ENCODE peak calls at places on chromosomes 3 and 15, in five cellular contexts. L is HepG2, B is GM12878, N is H1, V is SK-N-SH. X is an unnamed sample.

GRCh38 chr15:57375827-57376694 is at the start of gene CGNL1:
- DNase-seq in L (peak; percentile 14), B (no peak), N (no peak), V (peak; percentile 91), X (peak; percentile 40)

GRCh38 chr3:108835101-108835500 is 12.5 kb downstream of the TRAT1 start:
- DNase-seq in L (no peak), B (no peak), N (no peak), V (no peak), X (no peak)

GRCh38 chr3:139654637-139655365 is 23.0 kb downstream of the NMNAT3 start:
- DNase-seq in L (peak; percentile 98), B (no peak), N (no peak), V (no peak), X (no peak)

GRCh38 chr3:78802588-78802930 is 965.2 kb downstream of the ROBO1 start:
- DNase-seq in L (no peak), B (no peak), N (no peak), V (no peak), X (no peak)

GRCh38 chr15:59812889-59813288 is 123.8 kb upstream of the BNIP2 start:
- DNase-seq in L (no peak), B (no peak), N (no peak), V (no peak), X (no peak)

GRCh38 chr15:57445872-57446271 is 69.6 kb downstream of the CGNL1 start:
- DNase-seq in L (no peak), B (no peak), N (no peak), V (no peak), X (peak; percentile 7)

GRCh38 chr15:33148129-33148850 is 46.2 kb downstream of the FMN1 start:
- DNase-seq in L (no peak), B (no peak), N (no peak), V (no peak), X (no peak)

GRCh38 chr3:133209871-133210550 is 171.8 kb downstream of the TMEM108 start:
- DNase-seq in L (no peak), B (peak; percentile 13), N (no peak), V (no peak), X (no peak)

GRCh38 chr15:83322061-83322460 is 37.6 kb upstream of the BNC1 start:
- DNase-seq in L (no peak), B (no peak), N (no peak), V (no peak), X (no peak)

GRCh38 chr3:191915717-191916116 is 454.8 kb downstream of the PYDC2 start:
- DNase-seq in L (no peak), B (no peak), N (no peak), V (no peak), X (no peak)

GRCh38 chr15:85150130-85150480 is 168.4 kb downstream of the PDE8A start:
- DNase-seq in L (no peak), B (no peak), N (no peak), V (no peak), X (no peak)

GRCh38 chr15:52783191-52783829 is 6.8 kb downstream of the ONECUT1 start:
- DNase-seq in L (no peak), B (no peak), N (peak; percentile 69), V (no peak), X (no peak)

GRCh38 chr3:194632211-194632982 is 822 bp downstream of the TMEM44 start:
- DNase-seq in L (no peak), B (no peak), N (no peak), V (no peak), X (peak; percentile 61)

GRCh38 chr15:39304201-39304841 is 276.6 kb upstream of the THBS1 start:
- DNase-seq in L (no peak), B (no peak), N (no peak), V (no peak), X (no peak)

GRCh38 chr15:70257573-70258220 is 160.0 kb upstream of the TLE3 start:
- DNase-seq in L (no peak), B (no peak), N (no peak), V (no peak), X (no peak)

GRCh38 chr15:63512148-63512547 is 7.8 kb downstream of the USP3 start:
- DNase-seq in L (no peak), B (no peak), N (no peak), V (no peak), X (no peak)

GRCh38 chr15:49521802-49522201 is 98.8 kb downstream of the FGF7 start:
- DNase-seq in L (peak; percentile 2), B (no peak), N (no peak), V (no peak), X (peak; percentile 13)

GRCh38 chr3:54931182-54931581 is 3.3 kb upstream of the LRTM1 start:
- DNase-seq in L (no peak), B (no peak), N (no peak), V (peak; percentile 66), X (no peak)

GRCh38 chr3:72259755-72260589 is 475.0 kb upstream of the PROK2 start:
- DNase-seq in L (no peak), B (no peak), N (no peak), V (no peak), X (no peak)

GRCh38 chr3:141797167-141797773 is 34.1 kb downstream of the GRK7 start:
- DNase-seq in L (no peak), B (no peak), N (peak; percentile 63), V (no peak), X (no peak)

GRCh38 chr3:56122911-56123310 is 345.4 kb downstream of the ERC2 start:
- DNase-seq in L (no peak), B (no peak), N (no peak), V (no peak), X (no peak)

GRCh38 chr15:68994149-68994548 is 20.3 kb upstream of the NOX5 start:
- DNase-seq in L (no peak), B (no peak), N (no peak), V (no peak), X (no peak)

GRCh38 chr3:99747915-99748314 is 69.7 kb upstream of the CMSS1 start:
- DNase-seq in L (no peak), B (no peak), N (no peak), V (no peak), X (no peak)

GRCh38 chr3:48372862-48373435 is 930 bp downstream of the FBXW12 start:
- DNase-seq in L (peak; percentile 12), B (no peak), N (no peak), V (peak; percentile 30), X (no peak)

GRCh38 chr3:25725810-25726209 is 57.4 kb downstream of the NGLY1 start:
- DNase-seq in L (no peak), B (no peak), N (no peak), V (no peak), X (no peak)

GRCh38 chr15:72813345-72814004 is 29.9 kb upstream of the ADPGK start:
- DNase-seq in L (no peak), B (no peak), N (no peak), V (no peak), X (no peak)

GRCh38 chr15:25170113-25170731 is 215.4 kb downstream of the SNRPN start:
- DNase-seq in L (no peak), B (no peak), N (no peak), V (no peak), X (no peak)

GRCh38 chr3:28348637-28349396 is at the start of the genes AZI2 and ZCWPW2:
- DNase-seq in L (peak; percentile 89), B (peak; percentile 74), N (peak; percentile 80), V (peak; percentile 91), X (peak; percentile 99)
- TF ChIP-seq EP300 in L (no peak), B (peak; percentile 53), N (no peak), V (no peak), X (peak; percentile 25)

GRCh38 chr15:37095197-37095992 is 5.0 kb downstream of the MEIS2 start:
- DNase-seq in L (no peak), B (no peak), N (no peak), V (peak; percentile 41), X (no peak)

GRCh38 chr15:37094542-37095196 is 5.7 kb downstream of the MEIS2 start:
- DNase-seq in L (no peak), B (no peak), N (no peak), V (no peak), X (no peak)

GRCh38 chr15:37090543-37091175 is 9.7 kb downstream of the MEIS2 start:
- DNase-seq in L (no peak), B (no peak), N (no peak), V (no peak), X (no peak)

GRCh38 chr15:37095993-37096877 is 4.1 kb downstream of the MEIS2 start:
- DNase-seq in L (no peak), B (no peak), N (no peak), V (peak; percentile 51), X (no peak)

DNA sequence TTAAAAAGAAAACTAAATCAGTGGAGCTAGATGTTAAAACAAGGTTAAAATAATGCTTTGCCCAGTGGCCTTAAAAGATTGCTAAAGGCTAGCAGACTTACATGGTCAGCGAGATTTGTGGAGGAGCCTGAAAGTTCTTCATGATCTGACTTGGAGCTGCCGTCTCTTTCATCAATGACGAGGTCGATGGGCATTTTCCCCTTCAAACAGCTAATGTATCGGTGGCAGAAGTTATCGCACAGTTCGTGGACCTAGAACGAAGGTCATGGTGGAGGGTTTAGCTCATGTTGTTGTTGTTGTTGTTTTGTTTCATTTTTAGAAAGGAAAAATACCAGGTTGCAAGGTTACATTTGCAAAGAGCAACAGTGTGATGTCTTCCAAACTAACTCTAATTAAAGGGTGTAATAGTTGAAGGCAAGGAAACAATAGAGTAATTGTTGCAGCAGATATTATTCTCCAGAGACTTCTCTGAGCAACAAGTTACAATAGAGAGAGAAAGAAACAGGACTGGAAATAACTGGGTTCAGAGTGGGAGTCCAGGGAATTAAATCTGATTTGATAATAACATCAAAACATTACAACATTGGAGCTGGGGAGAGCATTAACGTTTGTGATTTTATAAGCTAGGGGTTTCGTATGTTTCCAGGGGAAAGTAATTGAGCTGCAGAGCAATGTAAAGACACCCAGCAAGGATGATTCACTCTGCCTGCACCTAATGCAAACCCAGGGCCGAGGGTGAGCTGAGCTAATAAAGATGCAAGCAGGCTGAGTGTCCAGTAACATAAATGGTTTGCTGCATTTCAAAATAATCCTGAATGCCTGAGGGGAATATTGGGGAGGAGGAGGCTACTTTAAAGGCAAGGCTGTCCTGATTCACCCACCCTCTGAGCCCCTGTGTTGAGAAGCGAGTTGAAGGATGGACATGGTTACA is 6.6 kb downstream of the MEIS2 start:
- DNase-seq in L (no peak), B (no peak), N (no peak), V (no peak), X (no peak)
- TF ChIP-seq POLR2AphosphoS5 in L (no peak), B (no peak), N (no peak), V (peak; percentile 24), X (no peak)

DNA sequence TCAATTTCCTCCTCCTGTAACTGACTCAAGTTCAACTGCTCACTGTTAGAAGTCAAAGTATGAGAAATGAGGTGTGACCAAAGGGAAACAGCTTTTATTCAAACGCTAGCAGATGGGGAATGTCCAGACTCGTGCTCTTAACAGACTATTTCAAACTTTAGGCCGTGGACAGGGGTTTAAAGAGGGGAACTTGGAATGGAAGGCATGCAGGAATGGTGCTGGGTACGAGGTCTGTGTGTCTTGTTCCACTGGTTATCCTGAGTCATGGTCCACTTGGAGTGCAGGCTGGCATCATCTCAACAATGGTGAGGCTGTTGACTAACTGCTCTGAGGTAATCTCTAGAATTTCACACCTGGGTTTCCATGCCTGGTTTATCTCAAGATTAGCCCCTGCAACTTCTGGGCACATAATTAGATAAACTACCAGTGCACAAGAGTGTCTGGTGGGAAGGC is 22.9 kb upstream of the DNAAF4 start:
- DNase-seq in L (peak; percentile 4), B (no peak), N (no peak), V (no peak), X (no peak)
- TF ChIP-seq JUND in L (no peak), B (no peak), N (no peak), V (no peak), X (no peak)

DNA sequence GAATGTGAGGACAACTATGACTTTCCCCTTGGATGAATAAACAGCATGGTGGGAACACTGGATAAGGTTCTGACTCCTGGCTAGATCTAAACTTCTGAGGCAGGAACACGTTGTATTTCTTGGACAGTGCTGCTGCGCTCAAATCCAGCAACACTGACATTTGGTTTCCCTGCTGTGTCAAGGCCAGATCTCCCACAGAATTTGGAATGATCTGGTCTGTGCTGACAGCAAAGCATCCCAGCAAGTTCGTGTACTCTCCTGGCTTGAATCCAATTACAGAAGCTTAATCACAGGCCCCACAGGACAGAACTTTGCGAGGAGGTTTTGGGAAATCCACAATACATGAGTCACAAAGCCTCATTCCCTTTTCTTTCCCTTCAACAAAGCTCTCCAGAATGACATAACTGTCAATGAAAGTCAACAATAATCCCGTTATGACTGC is 92.5 kb downstream of the ADAMTS9 start:
- DNase-seq in L (no peak), B (no peak), N (no peak), V (no peak), X (no peak)
- TF ChIP-seq EP300 in L (no peak), B (no peak), N (no peak), V (no peak), X (no peak)

X was measured in K562.